ENCODE peak calls at places on chromosomes 2 and 18, in six cellular contexts. V is heart left ventricle, Q is HCT116, Y is adrenal gland, R is tibial artery, K is body of pancreas. X is an unnamed sample.

GRCh38 chr2:122081743-122082142 is 326.3 kb downstream of the TSN start:
- DNase-seq in V (no peak), Q (no peak), Y (no peak), R (no peak), K (no peak), X (no peak)

GRCh38 chr2:136322436-136322835 is 204.5 kb upstream of the CXCR4 start:
- DNase-seq in V (no peak), Q (no peak), Y (no peak), R (no peak), K (no peak), X (no peak)

GRCh38 chr2:54321062-54321461 is 65.0 kb upstream of the TSPYL6 start:
- DNase-seq in V (no peak), Q (no peak), Y (no peak), R (no peak), K (no peak), X (no peak)

GRCh38 chr18:45836242-45837215 is 11.1 kb downstream of the SIGLEC15 start:
- DNase-seq in V (peak), Q (no peak), Y (no peak), R (no peak), K (no peak), X (no peak)

GRCh38 chr2:80852808-80853139 is 548.2 kb upstream of the LRRTM1 start:
- DNase-seq in V (no peak), Q (no peak), Y (no peak), R (no peak), K (no peak), X (peak)

GRCh38 chr2:64405476-64406406 is 48.2 kb upstream of the LGALSL start:
- DNase-seq in V (no peak), Q (no peak), Y (peak), R (no peak), K (no peak), X (no peak)

GRCh38 chr2:234357666-234358065 is 139.2 kb downstream of the ARL4C start:
- DNase-seq in V (no peak), Q (no peak), Y (no peak), R (no peak), K (no peak), X (no peak)

GRCh38 chr2:66490588-66491001 is 55.7 kb downstream of the MEIS1 start:
- DNase-seq in V (no peak), Q (no peak), Y (no peak), R (no peak), K (no peak), X (no peak)

GRCh38 chr2:196066794-196067382 is 1.7 kb downstream of the DNAH7 start:
- DNase-seq in V (no peak), Q (peak), Y (no peak), R (no peak), K (no peak), X (no peak)

GRCh38 chr18:59705145-59705544 is 7.9 kb upstream of the CCBE1 start:
- DNase-seq in V (no peak), Q (no peak), Y (peak), R (no peak), K (no peak), X (no peak)
- H3K27ac ChIP-seq in V (no peak), Q (no peak), Y (no peak), R (no peak), K (no peak), X (no peak)

GRCh38 chr2:51649366-51649765 is 617.4 kb upstream of the NRXN1 start:
- DNase-seq in V (no peak), Q (no peak), Y (no peak), R (no peak), K (no peak), X (no peak)
- TF ChIP-seq CTCF in V (no peak), Q (no peak), Y (no peak), R (no peak), K (no peak), X (no peak)

DNA sequence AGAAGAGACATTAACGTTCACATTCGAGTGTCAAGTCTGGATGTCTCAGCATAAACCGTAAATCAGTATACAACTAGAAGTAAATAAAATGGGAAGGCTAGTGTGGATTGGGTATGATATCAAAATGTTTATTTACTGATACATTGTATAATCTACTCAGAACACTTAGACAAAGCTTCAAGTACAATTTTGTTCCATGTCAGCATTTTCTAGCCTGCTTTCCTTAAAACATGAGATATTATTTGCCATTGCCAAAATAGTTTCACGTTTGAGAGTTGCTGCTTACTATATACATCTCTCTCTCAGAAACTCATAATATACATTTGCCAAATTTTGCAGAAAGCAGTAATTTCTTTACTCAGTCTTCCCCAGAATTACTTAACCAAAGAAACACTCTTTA is 237.5 kb downstream of the IKZF2 start:
- DNase-seq in V (no peak), Q (no peak), Y (no peak), R (no peak), K (no peak), X (no peak)
- H3K27ac ChIP-seq in V (no peak), Q (no peak), Y (no peak), R (no peak), K (no peak), X (no peak)

DNA sequence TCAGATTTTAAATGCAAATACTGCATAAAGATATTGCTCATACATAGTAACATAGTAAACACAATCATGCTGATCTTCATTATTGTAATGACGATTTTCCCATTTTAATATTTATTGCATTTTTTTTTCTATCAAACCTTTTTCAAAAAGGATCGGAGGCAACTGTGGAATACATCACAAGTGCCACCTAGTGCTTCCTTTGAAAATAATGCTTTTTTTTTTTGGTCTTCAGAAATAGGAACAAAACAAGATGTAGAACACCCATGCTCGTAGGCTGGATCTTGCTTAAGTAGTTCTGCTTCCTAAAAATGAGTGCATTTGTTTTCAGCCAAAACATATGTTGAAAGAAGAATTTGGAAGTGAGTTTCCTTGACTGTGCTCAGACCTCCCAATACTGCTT is 35.7 kb upstream of the GPR155 start:
- DNase-seq in V (no peak), Q (no peak), Y (no peak), R (no peak), K (no peak), X (no peak)
- TF ChIP-seq CTCF in V (peak), Q (peak), Y (no peak), R (peak), K (peak), X (no peak)

GRCh38 chr18:46939337-46939963 is 22.0 kb downstream of the KATNAL2 start:
- DNase-seq in V (no peak), Q (no peak), Y (peak), R (no peak), K (no peak), X (no peak)

GRCh38 chr18:46942646-46943045 is 25.2 kb downstream of the KATNAL2 start:
- DNase-seq in V (no peak), Q (no peak), Y (no peak), R (no peak), K (no peak), X (no peak)

DNA sequence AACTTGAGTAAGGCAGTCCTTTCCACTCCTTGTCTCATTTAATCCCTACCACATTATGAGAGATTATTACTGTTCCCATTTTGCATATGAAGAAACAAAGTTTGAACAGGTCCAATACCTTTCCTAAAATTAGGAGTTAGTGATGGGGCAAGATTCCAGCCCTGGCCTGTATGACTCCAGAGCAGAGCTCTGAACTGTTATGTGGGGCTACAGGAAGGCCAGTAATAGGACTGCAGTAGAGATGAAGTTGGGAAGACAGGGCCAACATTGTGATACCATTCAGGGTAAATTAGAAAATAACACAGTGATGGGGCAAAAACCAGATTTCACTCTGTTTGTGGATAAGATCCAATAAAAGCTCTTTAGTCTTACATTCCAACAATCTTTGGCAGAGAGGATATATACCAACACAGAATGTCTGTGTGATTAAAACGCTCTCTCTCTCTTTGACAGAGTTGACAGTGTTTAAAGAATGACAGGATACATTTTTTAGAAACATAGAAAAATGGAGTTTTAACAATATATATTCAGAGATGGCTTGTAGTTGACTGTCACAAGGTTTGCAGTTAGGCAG is 22.7 kb downstream of the KATNAL2 start:
- DNase-seq in V (no peak), Q (no peak), Y (no peak), R (no peak), K (no peak), X (no peak)
- H3K27ac ChIP-seq in V (no peak), Q (no peak), Y (no peak), R (no peak), K (no peak), X (no peak)

GRCh38 chr18:11320981-11321380 is 171.6 kb upstream of the PIEZO2 start:
- DNase-seq in V (no peak), Q (no peak), Y (no peak), R (no peak), K (no peak), X (no peak)

GRCh38 chr18:11324510-11324909 is 175.1 kb upstream of the PIEZO2 start:
- DNase-seq in V (no peak), Q (no peak), Y (no peak), R (no peak), K (no peak), X (no peak)

GRCh38 chr18:11323359-11323819 is 174.0 kb upstream of the PIEZO2 start:
- DNase-seq in V (no peak), Q (no peak), Y (peak), R (no peak), K (no peak), X (no peak)

GRCh38 chr18:11322006-11322405 is 172.6 kb upstream of the PIEZO2 start:
- DNase-seq in V (no peak), Q (no peak), Y (no peak), R (no peak), K (no peak), X (no peak)

GRCh38 chr18:11322716-11323115 is 173.3 kb upstream of the PIEZO2 start:
- DNase-seq in V (no peak), Q (no peak), Y (no peak), R (no peak), K (no peak), X (no peak)
- TF ChIP-seq CTCF in V (no peak), Q (no peak), Y (no peak), R (no peak), K (no peak), X (no peak)

GRCh38 chr18:7514796-7515440 is 52.2 kb upstream of the PTPRM start:
- DNase-seq in V (no peak), Q (no peak), Y (no peak), R (no peak), K (no peak), X (no peak)
- H3K27ac ChIP-seq in V (no peak), Q (no peak), Y (no peak), R (no peak), K (no peak), X (no peak)